ENCODE peak calls at places on chromosomes 3 and 15, in five cellular contexts. C, H, P, B and Y are unnamed samples.
A peak's percentile ranks its signal among the peaks of the same experiment; 100 is the strongest.

GRCh38 chr15:82312611-82313349 is 36.5 kb downstream of the GOLGA6L10 start:
- DNase-seq in C (peak; percentile 19), H (no peak), P (no peak), B (peak; percentile 21), Y (no peak)

GRCh38 chr3:55128201-55128870 is 200.5 kb upstream of the LRTM1 start:
- DNase-seq in C (no peak), H (peak; percentile 87), P (peak; percentile 84), B (no peak), Y (no peak)

GRCh38 chr3:15794303-15794771 is 3.4 kb downstream of the ANKRD28 start:
- DNase-seq in C (no peak), H (peak; percentile 72), P (peak; percentile 79), B (no peak), Y (no peak)

GRCh38 chr15:69342460-69343076 is 43.9 kb downstream of the PAQR5 start:
- DNase-seq in C (no peak), H (no peak), P (no peak), B (no peak), Y (no peak)

GRCh38 chr3:134485075-134485536 is 679 bp downstream of the ANAPC13 start:
- DNase-seq in C (no peak), H (no peak), P (peak; percentile 28), B (no peak), Y (no peak)

GRCh38 chr15:49898097-49898496 is 220.9 kb downstream of the ATP8B4 start:
- DNase-seq in C (no peak), H (no peak), P (no peak), B (no peak), Y (no peak)

GRCh38 chr3:120791958-120792357 is 49.4 kb downstream of the GTF2E1 start:
- DNase-seq in C (no peak), H (peak; percentile 80), P (peak; percentile 88), B (no peak), Y (no peak)

GRCh38 chr15:96440978-96441377 is 110.5 kb downstream of the NR2F2 start:
- DNase-seq in C (no peak), H (no peak), P (no peak), B (no peak), Y (no peak)

GRCh38 chr15:53670701-53671100 is 88.8 kb downstream of the WDR72 start:
- DNase-seq in C (no peak), H (no peak), P (no peak), B (no peak), Y (no peak)

GRCh38 chr3:59818033-59818936 is 768.5 kb upstream of the CFAP20DC start:
- DNase-seq in C (peak; percentile 63), H (peak; percentile 98), P (peak; percentile 99), B (peak; percentile 87), Y (no peak)

GRCh38 chr3:65548848-65549625 is 489.7 kb downstream of the MAGI1 start:
- DNase-seq in C (no peak), H (no peak), P (peak; percentile 33), B (no peak), Y (peak; percentile 26)

GRCh38 chr3:106251160-106251892 is 382.5 kb upstream of the CBLB start:
- DNase-seq in C (no peak), H (no peak), P (no peak), B (no peak), Y (no peak)
- TF ChIP-seq CTCF in C (no peak), H (no peak), P (no peak), B (no peak), Y (no peak)

GRCh38 chr3:39260318-39260717 is 19.5 kb downstream of the CX3CR1 start:
- DNase-seq in C (no peak), H (no peak), P (no peak), B (no peak), Y (no peak)

GRCh38 chr3:39263576-39263975 is 16.3 kb downstream of the CX3CR1 start:
- DNase-seq in C (no peak), H (no peak), P (no peak), B (no peak), Y (no peak)

GRCh38 chr3:39261726-39262125 is 18.1 kb downstream of the CX3CR1 start:
- DNase-seq in C (no peak), H (no peak), P (no peak), B (no peak), Y (no peak)

GRCh38 chr3:39262842-39263241 is 17.0 kb downstream of the CX3CR1 start:
- DNase-seq in C (no peak), H (no peak), P (no peak), B (no peak), Y (no peak)

DNA sequence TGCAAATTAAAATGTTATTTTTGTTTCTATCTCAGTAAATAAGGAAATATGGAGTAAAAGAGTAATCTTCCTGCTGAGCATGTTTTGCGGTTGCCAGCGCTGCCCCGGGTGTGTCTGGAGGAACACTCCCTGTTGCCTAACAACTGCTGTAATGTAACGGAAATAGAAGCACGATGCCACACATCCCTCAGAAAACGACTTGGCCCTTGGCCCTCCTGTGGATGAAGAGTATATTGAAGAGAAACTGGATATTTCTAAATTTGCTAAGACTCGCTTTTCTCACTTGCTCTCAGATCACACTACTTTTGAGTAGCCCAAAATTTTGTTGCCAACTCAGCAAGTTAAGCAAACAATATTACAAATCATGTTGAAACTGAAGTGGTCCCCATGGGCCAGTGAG is 18.9 kb downstream of the CX3CR1 start:
- DNase-seq in C (peak; percentile 61), H (peak; percentile 77), P (peak; percentile 81), B (peak; percentile 88), Y (no peak)
- TF ChIP-seq CTCF in C (peak; percentile 47), H (peak; percentile 41), P (peak; percentile 15), B (peak; percentile 34), Y (peak; percentile 21)

GRCh38 chr15:33851079-33851478 is 117.2 kb upstream of the CHRM5 start:
- DNase-seq in C (no peak), H (no peak), P (no peak), B (no peak), Y (no peak)
- TF ChIP-seq CTCF in C (no peak), H (no peak), P (no peak), B (no peak), Y (no peak)

DNA sequence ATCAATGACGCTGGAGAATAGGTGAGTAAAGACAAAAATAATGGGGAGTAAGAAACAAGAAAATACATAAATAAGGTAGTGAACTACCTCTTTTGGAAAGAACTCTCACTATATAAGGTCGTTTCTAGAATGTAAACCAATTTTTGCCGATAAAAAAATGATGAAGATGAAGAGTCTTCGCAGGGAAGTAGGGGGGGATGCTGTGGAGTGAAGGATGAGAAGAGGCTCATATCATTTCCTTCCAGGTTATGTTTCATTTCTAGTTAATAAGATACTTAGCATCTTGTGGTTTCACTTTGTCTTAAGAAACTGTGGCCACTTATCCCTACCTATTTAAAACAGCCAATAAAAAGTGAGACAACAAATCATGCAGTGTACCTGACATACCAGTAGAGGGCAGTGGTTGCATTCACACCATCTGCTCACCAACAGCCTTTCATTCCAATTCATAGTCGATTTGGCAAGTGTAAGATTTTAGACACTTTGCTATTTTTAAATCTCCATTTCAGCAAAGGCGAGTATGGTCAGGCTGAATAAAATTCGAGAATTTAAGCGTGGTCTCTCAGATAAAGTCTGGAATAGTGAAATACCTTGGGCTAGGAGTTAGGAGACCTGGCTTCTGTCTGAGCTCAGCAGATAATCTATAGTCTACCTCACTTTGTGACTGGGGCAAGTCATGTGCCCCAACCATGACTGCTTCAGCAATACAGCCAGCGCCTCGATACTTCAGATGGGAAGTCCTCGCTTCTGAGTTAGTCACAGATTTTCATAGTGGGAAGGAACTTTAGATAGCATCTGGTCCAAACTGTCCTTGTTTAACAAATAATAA is 28.9 kb upstream of the ICE2 start:
- DNase-seq in C (no peak), H (peak; percentile 45), P (peak; percentile 57), B (peak; percentile 75), Y (no peak)
- TF ChIP-seq CTCF in C (peak; percentile 89), H (peak; percentile 99), P (peak; percentile 98), B (peak; percentile 91), Y (peak; percentile 89)

GRCh38 chr15:66634540-66634939 is 67.5 kb upstream of the SMAD6 start:
- DNase-seq in C (no peak), H (no peak), P (no peak), B (no peak), Y (no peak)
- TF ChIP-seq CTCF in C (no peak), H (no peak), P (no peak), B (no peak), Y (no peak)

DNA sequence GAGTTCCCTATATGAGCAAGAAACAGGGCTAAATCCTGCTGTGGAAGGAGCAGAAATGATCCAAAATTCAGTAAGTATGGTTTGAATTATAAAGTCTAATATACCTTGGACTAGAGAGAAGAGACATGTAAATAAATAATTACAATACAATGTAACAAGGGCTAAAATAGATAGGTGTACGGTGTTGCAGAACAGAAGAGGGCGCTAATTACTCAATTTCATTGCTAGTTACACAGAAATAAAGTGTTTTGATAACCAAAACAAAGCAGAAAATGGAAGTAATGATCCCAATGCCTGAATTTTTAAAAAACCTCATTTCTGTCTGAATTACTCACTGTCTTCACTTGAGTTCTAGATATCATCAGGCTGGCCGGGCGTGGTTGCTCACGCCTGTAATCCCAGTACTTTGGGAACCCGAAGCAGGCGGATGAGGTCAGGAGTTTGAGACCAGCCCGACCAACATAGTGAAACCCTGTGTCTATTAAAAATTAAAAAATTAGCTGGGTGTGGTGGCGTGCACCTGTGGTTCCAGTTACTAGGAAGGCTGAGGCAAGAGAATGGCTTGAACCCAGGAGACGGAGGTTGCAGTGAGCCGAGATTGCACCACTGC is 8.3 kb upstream of the PLCH1 start:
- DNase-seq in C (no peak), H (no peak), P (peak; percentile 25), B (no peak), Y (no peak)
- TF ChIP-seq CTCF in C (no peak), H (peak; percentile 34), P (peak; percentile 42), B (peak; percentile 11), Y (no peak)

GRCh38 chr3:5296362-5296761 is 108.9 kb downstream of the EDEM1 start:
- DNase-seq in C (no peak), H (no peak), P (no peak), B (no peak), Y (no peak)
- TF ChIP-seq CTCF in C (no peak), H (no peak), P (no peak), B (no peak), Y (no peak)